ENCODE peak calls at places on chromosome 20, in five cellular contexts. J is activated gamma-delta T cell treated with Interleukin-2 at 50 U/mL for 16 hours, G is MV-4-11, H is EL, E is stromal cell of bone marrow. U is an unnamed sample.

GRCh38 chr20:32358883-32359632 is 927 bp downstream of the ASXL1 start:
- DNase-seq in E (peak), H (peak), J (peak), G (no peak), U (peak)

GRCh38 chr20:1505361-1505760 is 14.1 kb upstream of the SIRPB2 start:
- DNase-seq in J (no peak), G (no peak), E (no peak), H (peak), U (no peak)

GRCh38 chr20:8361008-8361652 is 229.1 kb downstream of the PLCB1 start:
- DNase-seq in H (peak), G (no peak), J (no peak), E (no peak), U (no peak)

GRCh38 chr20:62527781-62528180 is 52.0 kb upstream of the GATA5 start:
- DNase-seq in G (no peak), E (no peak), J (no peak), H (no peak), U (no peak)

GRCh38 chr20:43559588-43559987 is 761 bp downstream of the SGK2 start:
- DNase-seq in E (no peak), J (no peak), H (no peak), G (no peak), U (no peak)

GRCh38 chr20:37240337-37241055 is 21.1 kb downstream of the GHRH start:
- DNase-seq in G (no peak), J (no peak), H (no peak), E (no peak), U (peak)

GRCh38 chr20:35502352-35502751 is 27.1 kb downstream of the C20orf173 start:
- DNase-seq in E (no peak), G (peak), J (no peak), H (no peak), U (no peak)

GRCh38 chr20:19977373-19977770 is 39.8 kb upstream of the NAA20 start:
- DNase-seq in E (no peak), J (no peak), G (no peak), H (no peak), U (no peak)

GRCh38 chr20:5041433-5041832 is 40.1 kb upstream of the SLC23A2 start:
- DNase-seq in J (no peak), E (peak), G (no peak), H (peak), U (no peak)

GRCh38 chr20:60013296-60014142 is 55.3 kb downstream of the CDH26 start:
- DNase-seq in G (no peak), H (no peak), J (no peak), E (no peak), U (no peak)

GRCh38 chr20:41715525-41715924 is 97.3 kb upstream of the CHD6 start:
- DNase-seq in J (no peak), H (no peak), G (no peak), E (no peak), U (no peak)

GRCh38 chr20:32232487-32232886 is 24.8 kb downstream of the POFUT1 start:
- DNase-seq in E (no peak), H (no peak), G (no peak), J (no peak), U (no peak)

GRCh38 chr20:35607003-35607735 is 8.5 kb upstream of the SPAG4 start:
- DNase-seq in E (no peak), G (no peak), H (no peak), J (no peak), U (no peak)

GRCh38 chr20:45407067-45407745 is 883 bp upstream of the DBNDD2 start:
- DNase-seq in E (no peak), J (no peak), G (no peak), H (peak), U (no peak)

GRCh38 chr20:36528875-36529425 is 12.4 kb upstream of the MYL9 start:
- DNase-seq in E (no peak), H (no peak), G (no peak), J (no peak), U (no peak)

GRCh38 chr20:21099653-21100589 is 6.2 kb downstream of the LINC00237 start:
- DNase-seq in G (peak), E (no peak), J (peak), H (no peak), U (peak)

GRCh38 chr20:46562373-46563169 is 12.1 kb upstream of the OCSTAMP start:
- DNase-seq in H (peak), J (peak), G (peak), E (peak), U (peak)

GRCh38 chr20:12677925-12678324 is 330.8 kb upstream of the SPTLC3 start:
- DNase-seq in G (no peak), E (no peak), J (no peak), H (no peak), U (no peak)

GRCh38 chr20:40931348-40932044 is 97.1 kb upstream of the TOP1 start:
- DNase-seq in E (no peak), G (no peak), J (no peak), H (no peak), U (no peak)

U was measured in suprapubic skin.